ENCODE peak calls at places on chromosome 11, in nine cellular contexts. X is nucleus accumbens, O is NCI-H1417, S is HEK293T, T is posterior vena cava, Z is body of pancreas, K is germinal center, H is GOT3, E is Daoy. R is an unnamed sample.

GRCh38 chr11:70466154-70466553 is 67.8 kb downstream of the CTTN start:
- DNase-seq in X (no peak), O (no peak), S (no peak), T (peak; percentile 53), Z (no peak), K (no peak), H (no peak), E (peak; percentile 58), R (no peak)

GRCh38 chr11:10683429-10683828 is 10.1 kb downstream of the IRAG1 start:
- DNase-seq in X (no peak), O (no peak), S (no peak), T (no peak), Z (no peak), K (no peak), H (no peak), E (no peak), R (no peak)

GRCh38 chr11:29087404-29087803 is 929.4 kb downstream of the KCNA4 start:
- DNase-seq in X (no peak), O (no peak), S (no peak), T (no peak), Z (no peak), K (no peak), H (no peak), E (no peak), R (no peak)

GRCh38 chr11:23924226-23924625 is 572.6 kb upstream of the LUZP2 start:
- DNase-seq in X (no peak), O (no peak), S (no peak), T (no peak), Z (no peak), K (no peak), H (no peak), E (no peak), R (no peak)

GRCh38 chr11:20080032-20080685 is 80.1 kb downstream of the DBX1 start:
- DNase-seq in X (no peak), O (no peak), S (no peak), T (no peak), Z (no peak), K (peak; percentile 32), H (no peak), E (no peak), R (no peak)

GRCh38 chr11:14075118-14075601 is 112.6 kb downstream of the SPON1 start:
- DNase-seq in X (no peak), O (no peak), S (no peak), T (no peak), Z (no peak), K (no peak), H (no peak), E (peak; percentile 77), R (peak; percentile 70)

GRCh38 chr11:1349074-1349931 is 39.9 kb upstream of the TOLLIP start:
- DNase-seq in X (no peak), O (peak; percentile 34), S (no peak), T (peak; percentile 80), Z (no peak), K (no peak), H (no peak), E (no peak), R (no peak)

GRCh38 chr11:2443881-2444300 is 423 bp downstream of the TRPM5 start:
- DNase-seq in X (no peak), O (no peak), S (no peak), T (peak; percentile 76), Z (peak; percentile 55), K (no peak), H (no peak), E (no peak), R (no peak)

GRCh38 chr11:16252373-16252772 is 104.0 kb downstream of the SOX6 start:
- DNase-seq in X (no peak), O (no peak), S (peak; percentile 20), T (no peak), Z (no peak), K (no peak), H (no peak), E (peak; percentile 1), R (no peak)

GRCh38 chr11:103883291-103883690 is 153.1 kb upstream of the DDI1 start:
- DNase-seq in X (no peak), O (no peak), S (no peak), T (no peak), Z (no peak), K (no peak), H (no peak), E (no peak), R (no peak)

GRCh38 chr11:94676769-94677168 is 91.4 kb upstream of the AMOTL1 start:
- DNase-seq in X (no peak), O (no peak), S (no peak), T (no peak), Z (no peak), K (no peak), H (no peak), E (no peak), R (no peak)

GRCh38 chr11:19032990-19033389 is 27.5 kb downstream of the MRGPRX2 start:
- DNase-seq in X (no peak), O (no peak), S (no peak), T (no peak), Z (no peak), K (no peak), H (no peak), E (no peak), R (no peak)

GRCh38 chr11:1197431-1197885 is 25.4 kb upstream of the MUC5B start:
- DNase-seq in X (no peak), O (no peak), S (no peak), T (peak; percentile 73), Z (peak; percentile 9), K (no peak), H (no peak), E (no peak), R (no peak)

GRCh38 chr11:78957481-78958245 is 383.0 kb upstream of the NARS2 start:
- DNase-seq in X (no peak), O (no peak), S (no peak), T (no peak), Z (no peak), K (no peak), H (no peak), E (peak; percentile 51), R (no peak)

GRCh38 chr11:8757047-8757446 is 74.5 kb downstream of the RPL27A start:
- DNase-seq in X (no peak), O (no peak), S (no peak), T (no peak), Z (no peak), K (no peak), H (no peak), E (no peak), R (no peak)

GRCh38 chr11:68524681-68525080 is 64.1 kb downstream of the PPP6R3 start:
- DNase-seq in X (no peak), O (no peak), S (no peak), T (no peak), Z (no peak), K (no peak), H (no peak), E (no peak), R (no peak)

GRCh38 chr11:8760896-8761295 is 78.3 kb downstream of the RPL27A start:
- DNase-seq in X (no peak), O (no peak), S (no peak), T (no peak), Z (no peak), K (no peak), H (no peak), E (no peak), R (no peak)

GRCh38 chr11:65680192-65680743 is 17.6 kb upstream of the RELA start:
- DNase-seq in X (no peak), O (no peak), S (no peak), T (no peak), Z (no peak), K (no peak), H (no peak), E (no peak), R (no peak)

GRCh38 chr11:129766858-129767604 is 48.6 kb upstream of the TMEM45B start:
- DNase-seq in X (no peak), O (peak; percentile 56), S (peak; percentile 58), T (no peak), Z (no peak), K (no peak), H (no peak), E (peak; percentile 52), R (peak; percentile 52)

GRCh38 chr11:65492387-65492636 is 6.5 kb upstream of the MALAT1 start:
- DNase-seq in X (no peak), O (no peak), S (no peak), T (no peak), Z (no peak), K (no peak), H (no peak), E (no peak), R (no peak)

GRCh38 chr11:1204381-1205101 is 18.3 kb upstream of the MUC5B start:
- DNase-seq in X (no peak), O (no peak), S (no peak), T (peak; percentile 60), Z (peak; percentile 4), K (no peak), H (no peak), E (no peak), R (no peak)

GRCh38 chr11:19597194-19597593 is 115.4 kb upstream of the NAV2 start:
- DNase-seq in X (no peak), O (no peak), S (no peak), T (no peak), Z (no peak), K (no peak), H (no peak), E (peak; percentile 70), R (no peak)

GRCh38 chr11:11898648-11899047 is 56.9 kb downstream of the USP47 start:
- DNase-seq in X (no peak), O (no peak), S (no peak), T (no peak), Z (no peak), K (no peak), H (no peak), E (no peak), R (no peak)

GRCh38 chr11:118620529-118621070 is 13.2 kb downstream of the PHLDB1 start:
- DNase-seq in X (no peak), O (no peak), S (no peak), T (peak; percentile 71), Z (peak; percentile 20), K (no peak), H (no peak), E (peak; percentile 54), R (no peak)

GRCh38 chr11:34243620-34244493 is 114.0 kb downstream of the ABTB2 start:
- DNase-seq in X (no peak), O (no peak), S (no peak), T (no peak), Z (peak; percentile 71), K (no peak), H (no peak), E (peak; percentile 89), R (no peak)

GRCh38 chr11:12692238-12693074 is 18.2 kb downstream of the TEAD1 start:
- DNase-seq in X (peak; percentile 78), O (peak; percentile 50), S (peak; percentile 69), T (peak; percentile 96), Z (peak; percentile 96), K (no peak), H (no peak), E (peak; percentile 82), R (no peak)

GRCh38 chr11:113877673-113878060 is 2.3 kb upstream of the USP28 start:
- DNase-seq in X (no peak), O (no peak), S (no peak), T (no peak), Z (no peak), K (no peak), H (no peak), E (no peak), R (peak; percentile 22)

GRCh38 chr11:24253237-24253760 is 243.6 kb upstream of the LUZP2 start:
- DNase-seq in X (no peak), O (no peak), S (no peak), T (no peak), Z (no peak), K (no peak), H (no peak), E (no peak), R (no peak)

GRCh38 chr11:87462171-87462570 is 424.4 kb downstream of the TMEM135 start:
- DNase-seq in X (no peak), O (no peak), S (no peak), T (no peak), Z (no peak), K (no peak), H (no peak), E (no peak), R (no peak)